ENCODE peak calls at places on chromosome 18, in four cellular contexts. M is NB4, S is glutamatergic neuron, X is NCI-H2171. Q is an unnamed sample.

GRCh38 chr18:49534846-49535601 is 26.8 kb upstream of the LIPG start:
- DNase-seq in X (no peak), M (no peak), S (no peak), Q (no peak)

GRCh38 chr18:48565105-48565504 is 26.3 kb downstream of the CTIF start:
- DNase-seq in S (no peak), X (no peak), M (no peak), Q (no peak)

GRCh38 chr18:5527603-5528002 is 16.2 kb downstream of the EPB41L3 start:
- DNase-seq in M (no peak), X (no peak), S (no peak), Q (peak; percentile 88)

GRCh38 chr18:3380384-3380961 is 69.5 kb upstream of the TGIF1 start:
- DNase-seq in X (no peak), M (peak; percentile 50), S (no peak), Q (peak; percentile 85)

GRCh38 chr18:2976733-2977132 is 36.2 kb downstream of the LPIN2 start:
- DNase-seq in S (no peak), X (no peak), M (no peak), Q (no peak)

GRCh38 chr18:62081248-62081647 is 105.6 kb downstream of the PIGN start:
- DNase-seq in S (no peak), X (no peak), M (no peak), Q (no peak)

GRCh38 chr18:59459352-59460059 is 100.4 kb upstream of the LMAN1 start:
- DNase-seq in M (peak; percentile 26), X (peak; percentile 14), S (no peak), Q (peak; percentile 25)

GRCh38 chr18:48983793-48984437 is 33.1 kb upstream of the SMAD7 start:
- DNase-seq in X (peak; percentile 68), M (peak; percentile 33), S (peak; percentile 42), Q (no peak)

GRCh38 chr18:38698108-38698507 is 1132.5 kb upstream of the CELF4 start:
- DNase-seq in X (no peak), M (no peak), S (no peak), Q (no peak)

GRCh38 chr18:7358989-7359726 is 128.3 kb downstream of the LRRC30 start:
- DNase-seq in X (no peak), M (no peak), S (no peak), Q (no peak)

GRCh38 chr18:22322251-22322691 is 95.4 kb downstream of the CTAGE1 start:
- DNase-seq in S (no peak), M (no peak), X (no peak), Q (no peak)

GRCh38 chr18:58895385-58895784 is 30.7 kb downstream of the ZNF532 start:
- DNase-seq in S (no peak), M (no peak), X (no peak), Q (no peak)

GRCh38 chr18:34820360-34820759 is 110.3 kb downstream of the DTNA start:
- DNase-seq in X (no peak), M (no peak), S (no peak), Q (no peak)

GRCh38 chr18:72869786-72870185 is 2.0 kb upstream of the NETO1 start:
- DNase-seq in X (no peak), S (no peak), M (no peak), Q (no peak)

GRCh38 chr18:35039633-35040032 is 1.6 kb upstream of the MAPRE2 start:
- DNase-seq in S (no peak), X (no peak), M (no peak), Q (no peak)

GRCh38 chr18:37964885-37965571 is 399.4 kb upstream of the CELF4 start:
- DNase-seq in X (no peak), S (no peak), M (no peak), Q (no peak)

GRCh38 chr18:70384181-70384790 is 95.4 kb downstream of the SOCS6 start:
- DNase-seq in X (no peak), M (peak; percentile 72), S (no peak), Q (peak; percentile 100)

GRCh38 chr18:50080932-50081560 is 113.9 kb downstream of the MYO5B start:
- DNase-seq in X (no peak), M (no peak), S (no peak), Q (peak; percentile 90)

GRCh38 chr18:52409732-52410131 is 69.7 kb downstream of the DCC start:
- DNase-seq in S (no peak), X (no peak), M (peak; percentile 2), Q (peak; percentile 75)

Q was measured in HT1080.